ENCODE peak calls at places on chromosome 19, in ten cellular contexts. D is esophagus squamous epithelium, H is neural progenitor cell, K is HCT116, U is psoas muscle, E is osteoblast, R is PC-3, C is mammary epithelial cell, J is tibial nerve, G is colonic mucosa. P is an unnamed sample.

GRCh38 chr19:41324231-41324702 is 14.3 kb downstream of the CCDC97 start:
- DNase-seq in D (no peak), H (no peak), K (no peak), U (no peak), E (no peak), R (no peak), C (no peak), J (no peak), G (no peak), P (no peak)

GRCh38 chr19:41144403-41144802 is 30.2 kb downstream of the CYP2F1 start:
- DNase-seq in D (peak; percentile 15), H (peak; percentile 83), K (peak; percentile 82), U (peak; percentile 61), E (peak; percentile 77), R (peak; percentile 85), C (peak; percentile 62), J (peak; percentile 93), G (peak; percentile 94), P (peak; percentile 85)

GRCh38 chr19:3783660-3784584 is 2.3 kb downstream of the MATK start:
- DNase-seq in D (no peak), H (peak; percentile 60), K (no peak), U (no peak), E (peak; percentile 72), R (peak; percentile 8), C (no peak), J (no peak), G (no peak), P (no peak)

GRCh38 chr19:11578342-11579142 is 1.1 kb upstream of the ACP5 start:
- DNase-seq in D (no peak), H (peak; percentile 25), K (no peak), U (peak; percentile 44), E (peak; percentile 65), R (no peak), C (no peak), J (peak; percentile 52), G (peak; percentile 74), P (peak; percentile 11)

GRCh38 chr19:58338825-58339558 is 12.2 kb downstream of the ZSCAN22 start:
- DNase-seq in D (no peak), H (peak; percentile 55), K (no peak), U (no peak), E (no peak), R (peak; percentile 38), C (peak; percentile 19), J (no peak), G (no peak), P (no peak)

GRCh38 chr19:49462492-49462891 is 9.5 kb downstream of the ALDH16A1 start:
- DNase-seq in D (no peak), H (no peak), K (no peak), U (no peak), E (peak; percentile 81), R (no peak), C (no peak), J (no peak), G (no peak), P (no peak)

GRCh38 chr19:7746903-7747884 is at the start of gene CD209:
- DNase-seq in D (no peak), H (no peak), K (no peak), U (no peak), E (no peak), R (no peak), C (no peak), J (no peak), G (no peak), P (no peak)

GRCh38 chr19:30222993-30223865 is 149.0 kb upstream of the ZNF536 start:
- DNase-seq in D (no peak), H (peak; percentile 78), K (no peak), U (no peak), E (peak; percentile 85), R (no peak), C (no peak), J (no peak), G (no peak), P (no peak)

DNA sequence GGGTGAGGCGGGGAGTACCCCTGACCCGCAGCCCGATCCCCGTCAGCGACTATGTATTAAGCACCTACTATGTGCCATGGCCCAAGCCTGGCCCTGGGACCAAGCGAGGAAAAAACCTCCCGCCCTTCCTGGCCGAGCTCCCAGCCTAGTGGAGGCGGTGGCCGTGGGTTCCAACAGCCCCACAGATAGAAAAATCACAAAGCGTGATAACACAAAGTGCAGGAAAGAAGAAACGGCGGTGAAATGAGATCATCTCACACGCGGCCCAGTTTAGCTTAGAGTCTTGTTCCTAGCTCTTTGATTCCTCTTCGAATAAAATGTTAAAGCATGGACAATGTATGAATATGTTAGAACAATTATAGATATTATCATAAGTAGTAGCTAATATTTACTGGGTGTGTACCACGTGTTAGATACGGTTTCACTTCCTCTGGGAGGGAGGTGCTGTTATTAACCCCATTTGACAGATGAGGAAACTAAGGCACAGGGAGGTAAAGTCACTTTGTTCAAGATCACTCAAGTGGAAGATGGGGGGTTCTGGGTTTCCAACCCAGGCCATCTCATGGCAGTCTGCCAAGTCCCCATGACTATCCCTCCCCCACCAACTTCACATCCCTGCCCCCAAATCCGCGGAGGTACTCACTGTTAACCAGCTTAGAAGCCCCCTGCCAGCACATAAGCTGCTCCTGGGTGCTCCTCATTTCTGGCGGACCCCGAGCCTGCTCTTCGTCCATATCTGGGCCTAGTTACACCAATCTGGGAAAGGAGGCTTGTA is 1.2 kb upstream of the FXYD7 start:
- DNase-seq in D (no peak), H (peak; percentile 42), K (no peak), U (no peak), E (peak; percentile 60), R (no peak), C (no peak), J (no peak), G (no peak), P (no peak)
- TF ChIP-seq CTCF in D (no peak), H (no peak), K (no peak), U (no peak), E (no peak), R (no peak), C (no peak), J (no peak), G (no peak), P (no peak)

GRCh38 chr19:33621811-33622504 is at the start of gene CHST8:
- DNase-seq in D (no peak), H (peak; percentile 92), K (no peak), U (peak; percentile 43), E (peak; percentile 95), R (no peak), C (peak; percentile 29), J (no peak), G (peak; percentile 47), P (no peak)

GRCh38 chr19:33624586-33625153 is 2.9 kb downstream of the CHST8 start:
- DNase-seq in D (no peak), H (no peak), K (no peak), U (no peak), E (no peak), R (no peak), C (no peak), J (no peak), G (no peak), P (no peak)

GRCh38 chr19:33621065-33621785 is 528 bp upstream of the CHST8 start:
- DNase-seq in D (no peak), H (no peak), K (no peak), U (no peak), E (peak; percentile 83), R (no peak), C (no peak), J (no peak), G (no peak), P (no peak)

GRCh38 chr19:33622505-33622808 is 704 bp downstream of the CHST8 start:
- DNase-seq in D (no peak), H (peak; percentile 67), K (no peak), U (no peak), E (peak; percentile 88), R (no peak), C (peak; percentile 25), J (no peak), G (no peak), P (no peak)

DNA sequence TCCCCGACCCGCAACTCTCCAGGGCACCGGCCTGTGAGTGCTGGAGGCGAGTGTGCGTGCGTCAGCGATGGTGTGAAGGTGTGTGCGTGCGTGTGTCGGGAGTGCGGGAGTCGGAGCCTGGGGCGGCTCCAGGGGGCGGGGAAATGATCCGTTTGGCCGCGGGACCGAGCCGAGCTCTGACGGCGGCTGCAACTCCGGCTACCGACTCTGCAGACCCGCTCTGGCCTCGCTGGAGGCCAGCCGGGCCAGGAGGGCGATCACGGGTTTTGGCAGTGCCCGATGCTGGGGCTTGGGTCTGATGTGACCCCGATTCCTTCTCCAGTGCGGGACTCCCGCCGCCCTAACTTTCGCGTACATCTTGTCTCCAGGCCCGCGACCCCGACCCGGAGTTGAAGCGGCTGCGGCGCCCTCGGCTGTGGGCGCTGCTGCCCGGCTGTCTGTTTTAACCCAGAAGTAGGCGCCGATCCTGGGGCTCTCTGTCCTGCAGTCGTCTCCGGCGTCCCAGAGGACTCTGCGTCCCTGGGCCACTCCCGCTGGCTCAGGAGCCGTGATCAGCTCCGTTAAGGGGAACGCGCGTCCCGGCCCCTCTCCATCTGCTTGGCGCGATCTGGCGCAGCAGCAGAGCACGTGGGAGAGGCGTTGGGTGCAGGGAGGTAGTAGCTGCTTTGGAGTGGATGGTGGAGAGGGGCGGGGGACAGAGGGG is 1.2 kb downstream of the CHST8 start:
- DNase-seq in D (no peak), H (peak; percentile 57), K (no peak), U (no peak), E (peak; percentile 82), R (no peak), C (no peak), J (no peak), G (no peak), P (no peak)
- H3K27me3 ChIP-seq in D (peaks cover 18% of the 10 kb centered on the region), H (peaks cover 88% of the 10 kb centered on the region), K (peaks cover 17% of the 10 kb centered on the region), U (no peaks in the 10 kb centered on the region), E (peaks cover 47% of the 10 kb centered on the region), R (peaks cover 49% of the 10 kb centered on the region), C (peaks cover 18% of the 10 kb centered on the region), J (no peaks in the 10 kb centered on the region), G (peaks cover 42% of the 10 kb centered on the region), P (peaks cover 47% of the 10 kb centered on the region)

DNA sequence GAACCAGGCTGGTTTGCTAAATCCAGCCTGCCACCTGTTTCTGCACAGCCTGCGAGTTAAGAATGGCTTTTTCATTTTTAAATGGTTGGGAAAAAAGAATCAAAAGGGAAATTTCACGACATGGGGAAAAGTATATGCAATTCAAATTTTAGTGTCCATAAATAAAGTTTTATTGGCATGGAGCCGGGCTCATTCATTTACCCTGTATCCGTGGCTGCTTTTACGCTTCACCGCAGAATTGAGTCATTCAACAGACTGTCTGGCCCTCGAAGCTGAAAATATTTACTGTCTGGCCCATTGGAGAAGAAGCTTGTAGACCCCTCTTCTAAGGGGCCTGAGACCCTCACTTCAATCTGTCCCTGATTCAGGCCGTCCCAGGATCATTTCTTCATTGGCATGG is 26.1 kb downstream of the IER2 start:
- DNase-seq in D (no peak), H (no peak), K (no peak), U (no peak), E (peak; percentile 53), R (peak; percentile 68), C (no peak), J (no peak), G (no peak), P (no peak)
- H3K27ac ChIP-seq in D (no peak overlapping the region), H (no peak overlapping the region), K (no peak overlapping the region), U (no peak overlapping the region), E (no peak overlapping the region), R (no peak overlapping the region), C (no peak overlapping the region), J (no peak overlapping the region), G (no peak overlapping the region), P (no peak overlapping the region)

DNA sequence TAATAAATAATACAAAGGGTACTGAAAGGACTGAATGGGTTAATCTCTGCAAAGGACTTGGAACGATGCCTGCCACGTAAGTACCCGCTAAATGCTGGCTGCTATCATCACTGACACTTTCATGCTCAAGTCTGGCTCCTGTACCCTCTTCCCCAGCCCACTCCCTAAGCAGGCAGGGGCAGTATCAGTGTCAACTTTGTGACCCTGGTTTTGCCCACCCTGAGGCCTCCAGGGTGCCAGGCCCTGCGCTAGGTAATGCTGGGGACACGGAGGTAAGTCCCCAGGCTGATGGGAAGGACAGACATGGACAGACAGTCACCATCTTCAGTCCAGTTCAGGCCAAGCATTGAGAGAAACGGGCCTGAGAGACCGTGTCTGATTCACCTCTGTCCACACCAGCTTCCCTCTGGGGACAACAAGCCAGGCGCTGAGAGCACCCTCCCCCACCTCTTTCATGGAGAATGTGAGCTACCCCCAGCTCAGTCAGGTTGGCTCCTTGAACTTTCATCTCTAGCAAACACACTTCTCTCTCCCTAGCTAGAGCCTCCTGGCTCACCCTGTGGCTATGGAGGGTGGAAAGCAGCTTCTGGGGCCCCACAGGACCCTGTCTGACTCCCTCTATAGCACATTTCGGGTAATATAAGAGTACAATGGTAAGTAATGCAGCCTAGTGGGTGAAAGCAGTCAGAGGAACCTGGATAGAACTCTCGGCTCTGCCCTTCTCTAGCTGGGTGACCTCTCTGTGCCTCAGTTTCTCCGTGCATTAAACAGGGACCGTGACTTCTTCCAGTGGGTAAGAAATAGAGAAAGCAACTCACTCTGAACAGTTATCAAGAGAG is 758 bp downstream of the ETFB start:
- DNase-seq in D (no peak), H (no peak), K (no peak), U (peak; percentile 39), E (peak; percentile 76), R (peak; percentile 60), C (peak; percentile 24), J (peak; percentile 22), G (peak; percentile 53), P (no peak)
- TF ChIP-seq CTCF in D (no peak), H (no peak), K (no peak), U (no peak), E (peak; percentile 14), R (no peak), C (no peak), J (peak; percentile 16), G (no peak), P (no peak)

P was measured in CD4-positive, alpha-beta T cell.